ENCODE peak calls at places on chromosomes 2 and 18, in ten cellular contexts. D, B, H, S, F, Z, M, L, X and G are unnamed samples.

GRCh38 chr2:50347355-50348044 is 684.4 kb downstream of the NRXN1 start:
- DNase-seq in D (no peak), Z (no peak), M (no peak), F (no peak), H (no peak), L (no peak), S (no peak), B (no peak), X (no peak), G (no peak)

GRCh38 chr18:57743008-57743407 is 60.1 kb downstream of the ATP8B1 start:
- DNase-seq in H (peak), L (peak), M (no peak), Z (no peak), S (no peak), F (no peak), D (peak), X (no peak), B (no peak), G (peak)

GRCh38 chr18:44740000-44740399 is 59.3 kb downstream of the SETBP1 start:
- DNase-seq in F (no peak), S (no peak), B (no peak), M (no peak), H (no peak), X (no peak), L (no peak), Z (no peak), D (no peak), G (no peak)

GRCh38 chr2:149781263-149781808 is 193.8 kb upstream of the MMADHC start:
- DNase-seq in F (no peak), L (no peak), B (no peak), Z (no peak), H (no peak), D (no peak), X (no peak), S (no peak), M (no peak), G (no peak)

GRCh38 chr2:205675861-205676516 is 6.3 kb upstream of the NRP2 start:
- DNase-seq in L (no peak), M (peak), S (no peak), D (peak), H (peak), X (no peak), F (no peak), B (no peak), Z (peak), G (no peak)

GRCh38 chr2:56088411-56088810 is 95.4 kb upstream of the CCDC85A start:
- DNase-seq in B (no peak), F (no peak), L (no peak), H (peak), M (no peak), D (no peak), X (no peak), S (no peak), Z (no peak), G (peak)

GRCh38 chr2:148812306-148812705 is 62.7 kb upstream of the KIF5C start:
- DNase-seq in B (no peak), Z (no peak), D (peak), M (no peak), H (peak), L (no peak), F (no peak), X (no peak), S (peak), G (peak)

GRCh38 chr2:25036221-25036559 is 5.7 kb upstream of the EFR3B start:
- DNase-seq in F (no peak), X (no peak), Z (no peak), S (no peak), M (no peak), L (no peak), H (no peak), D (no peak), B (no peak), G (no peak)

GRCh38 chr2:160228141-160228963 is 28.3 kb upstream of the ITGB6 start:
- DNase-seq in D (peak), X (no peak), S (no peak), F (no peak), L (no peak), M (no peak), B (no peak), Z (no peak), H (peak), G (peak)

GRCh38 chr2:146444987-146445386 is 1399.8 kb upstream of the ACVR2A start:
- DNase-seq in D (no peak), B (no peak), H (no peak), M (no peak), Z (no peak), L (no peak), S (no peak), F (no peak), X (no peak), G (no peak)

GRCh38 chr2:86518498-86518897 is 44.7 kb downstream of the CHMP3 start:
- DNase-seq in X (no peak), S (no peak), L (no peak), D (peak), Z (peak), B (no peak), F (no peak), H (no peak), M (no peak), G (peak)

GRCh38 chr18:3246636-3247242 is 862 bp upstream of the MYL12A start:
- DNase-seq in L (no peak), Z (no peak), H (no peak), M (peak), X (peak), F (no peak), S (peak), B (peak), D (peak), G (no peak)

GRCh38 chr2:74864728-74865722 is 31.1 kb downstream of the HK2 start:
- DNase-seq in Z (peak), S (no peak), F (no peak), D (peak), M (peak), L (no peak), X (peak), H (peak), B (no peak), G (no peak)

GRCh38 chr2:240578488-240578887 is 8.0 kb upstream of the CAPN10 start:
- DNase-seq in L (no peak), X (no peak), S (no peak), M (no peak), H (no peak), Z (no peak), D (no peak), F (no peak), B (no peak), G (no peak)

DNA sequence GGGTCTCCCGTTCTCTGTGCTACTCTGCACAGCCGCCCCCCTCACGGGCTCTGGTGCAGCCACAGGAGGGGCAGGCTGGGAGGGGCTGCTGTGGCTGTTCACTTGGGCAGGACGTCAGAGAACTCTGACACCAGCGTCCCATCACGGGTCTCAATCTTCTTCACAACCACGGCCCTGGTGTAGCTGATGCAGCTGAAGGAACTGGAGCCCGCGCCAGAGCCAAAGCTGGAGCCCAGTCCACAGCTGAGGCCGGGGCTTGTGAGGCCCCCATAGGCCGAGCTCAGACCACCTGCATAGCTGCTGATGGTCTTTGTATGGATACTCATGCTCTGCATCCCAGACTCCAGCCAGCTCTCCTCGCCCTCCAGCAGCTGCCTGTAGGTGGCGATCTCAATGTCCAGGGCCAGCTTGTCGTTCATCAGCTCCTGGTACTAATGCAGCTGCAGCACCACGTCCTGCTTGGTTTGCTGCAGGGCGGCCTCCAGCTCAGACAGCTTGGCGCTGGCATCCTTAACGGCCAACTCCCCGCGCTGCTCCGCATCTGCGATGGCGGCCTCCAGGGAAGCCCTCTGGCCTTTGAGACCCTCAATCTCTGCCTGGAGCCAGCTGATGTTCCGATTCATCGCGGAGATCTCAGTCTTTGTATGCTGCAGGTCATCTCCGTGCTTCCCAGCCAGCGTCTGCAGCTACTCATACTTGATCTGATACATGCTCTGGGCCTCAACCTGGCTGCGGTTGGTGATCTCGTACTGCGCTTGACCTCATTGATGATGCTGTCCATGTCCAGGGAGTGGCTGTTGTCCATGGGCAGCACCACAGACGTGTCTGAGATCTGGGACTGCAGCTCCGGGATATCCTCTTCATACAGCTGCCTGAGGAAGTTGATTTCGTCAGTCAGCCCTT is 7.4 kb upstream of the DUSP19 start:
- DNase-seq in F (no peak), D (peak), S (no peak), X (peak), Z (peak), H (peak), L (no peak), M (peak), B (peak), G (peak)
- TF ChIP-seq CTCF in F (peak), D (peak), S (peak), X (peak), Z (no peak), H (peak), L (peak), M (peak), B (peak), G (peak)

DNA sequence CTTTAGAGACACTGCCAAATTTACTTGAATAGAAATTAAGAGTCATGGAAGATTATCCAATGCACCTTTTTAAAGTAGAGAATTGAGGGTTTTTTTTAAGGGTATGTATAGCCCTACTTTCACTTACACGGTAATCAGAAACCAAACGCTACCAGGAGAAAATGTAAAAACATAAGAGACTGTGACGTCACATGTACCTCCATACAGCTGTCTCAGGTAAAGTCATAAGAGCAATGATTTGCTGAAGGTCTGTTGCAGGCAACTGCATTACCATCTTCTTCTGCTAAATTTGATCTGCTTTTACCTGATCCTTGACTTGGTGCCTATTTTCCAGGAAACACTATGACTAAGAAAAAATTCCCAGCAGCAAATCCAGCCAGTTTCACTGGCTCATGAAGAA is 478.5 kb upstream of the DDX18 start:
- DNase-seq in Z (no peak), M (no peak), L (no peak), B (no peak), H (no peak), F (no peak), D (no peak), X (no peak), S (no peak), G (no peak)
- TF ChIP-seq CTCF in Z (no peak), M (no peak), L (no peak), B (no peak), H (no peak), F (no peak), D (no peak), X (no peak), S (no peak), G (no peak)

GRCh38 chr18:32092422-32093105 is 890 bp downstream of the RNF138 start:
- DNase-seq in L (peak), B (peak), M (peak), D (peak), H (peak), F (peak), Z (peak), X (peak), S (peak), G (peak)
- TF ChIP-seq CTCF in L (no peak), B (no peak), M (no peak), D (no peak), H (no peak), F (no peak), Z (no peak), X (no peak), S (no peak), G (no peak)

GRCh38 chr2:122101319-122101718 is 345.9 kb downstream of the TSN start:
- DNase-seq in Z (no peak), D (no peak), H (no peak), F (no peak), M (peak), S (no peak), X (no peak), B (no peak), L (no peak), G (no peak)
- TF ChIP-seq CTCF in Z (no peak), D (no peak), H (no peak), F (no peak), M (peak), S (no peak), X (no peak), B (no peak), L (no peak), G (no peak)

GRCh38 chr2:112257575-112257974 is 2.7 kb upstream of the ZC3H8 start:
- DNase-seq in Z (no peak), D (no peak), L (no peak), M (no peak), H (peak), F (no peak), S (no peak), X (no peak), B (no peak), G (no peak)

GRCh38 chr2:112256654-112257053 is 1.8 kb upstream of the ZC3H8 start:
- DNase-seq in H (no peak), S (no peak), X (no peak), M (peak), Z (no peak), B (no peak), L (no peak), F (no peak), D (no peak), G (no peak)

GRCh38 chr2:112260295-112260625 is 5.4 kb upstream of the ZC3H8 start:
- DNase-seq in S (no peak), H (no peak), D (no peak), B (no peak), L (no peak), M (no peak), X (no peak), Z (no peak), F (no peak), G (no peak)

GRCh38 chr2:112262876-112263275 is 8.0 kb upstream of the ZC3H8 start:
- DNase-seq in X (no peak), F (no peak), L (no peak), D (no peak), B (no peak), M (no peak), Z (no peak), H (no peak), S (no peak), G (no peak)

DNA sequence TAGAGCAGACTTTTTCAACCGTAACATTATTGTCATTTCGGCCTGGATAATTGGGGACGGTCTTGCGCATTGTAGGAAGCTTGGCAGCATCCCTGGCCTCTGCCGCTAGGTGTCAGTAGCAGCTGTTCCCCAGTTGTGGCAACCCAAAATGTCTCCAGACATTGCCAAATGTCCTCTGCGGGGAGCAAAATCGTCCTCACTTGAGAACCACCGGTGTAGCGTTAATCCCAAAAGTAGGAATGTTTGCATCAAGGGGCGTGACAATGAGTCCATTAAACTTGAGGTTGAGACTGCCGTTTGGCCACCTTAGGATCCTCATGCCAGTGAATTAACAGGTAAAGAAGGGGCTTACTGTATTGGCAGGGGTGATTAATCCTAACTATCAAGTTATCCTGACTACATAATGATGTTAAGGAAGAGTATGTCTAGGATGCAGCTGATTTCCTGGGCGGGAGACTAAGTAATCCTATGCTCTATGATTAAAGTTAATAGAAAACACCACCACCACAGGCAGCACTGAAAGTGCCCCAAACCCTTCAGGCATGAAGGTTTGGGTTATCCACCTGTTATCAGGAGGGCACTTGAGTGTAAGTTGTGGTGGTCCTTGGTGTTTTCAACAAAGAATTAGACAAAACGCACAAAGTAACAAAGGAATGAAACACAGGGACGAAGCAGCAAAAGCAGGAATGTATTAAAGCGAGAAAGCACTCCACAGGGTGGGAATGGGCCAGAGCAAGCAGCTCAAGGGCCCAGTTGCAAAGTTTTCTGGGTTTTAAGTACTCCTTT is 4.9 kb upstream of the ZC3H8 start:
- DNase-seq in D (peak), B (peak), H (peak), F (peak), X (peak), L (peak), S (peak), Z (peak), M (peak), G (peak)
- TF ChIP-seq CTCF in D (no peak), B (peak), H (peak), F (peak), X (peak), L (peak), S (peak), Z (peak), M (peak), G (peak)

GRCh38 chr2:68901199-68901515 is 30.0 kb upstream of the BMP10 start:
- DNase-seq in B (no peak), D (peak), Z (peak), S (no peak), F (no peak), M (no peak), X (no peak), L (no peak), H (peak), G (no peak)
- TF ChIP-seq CTCF in B (no peak), D (peak), Z (no peak), S (no peak), F (no peak), M (no peak), X (no peak), L (peak), H (peak), G (peak)

GRCh38 chr2:61543062-61543461 is 4.9 kb upstream of the XPO1 start:
- DNase-seq in D (no peak), H (no peak), B (no peak), F (no peak), X (no peak), L (no peak), S (no peak), M (no peak), Z (no peak), G (no peak)
- TF ChIP-seq CTCF in D (no peak), H (no peak), B (no peak), F (no peak), X (no peak), L (no peak), S (no peak), M (peak), Z (no peak), G (no peak)